ENCODE peak calls at places on chromosomes 16 and 17, in seven cellular contexts. S, R, Z, K, X, O and U are unnamed samples.

GRCh38 chr16:54361246-54361645 is 74.7 kb upstream of the IRX3 start:
- DNase-seq in R (no peak), O (no peak), Z (no peak), K (no peak), X (no peak), S (no peak), U (no peak)

GRCh38 chr17:1509255-1509943 is 7.0 kb downstream of the INPP5K start:
- DNase-seq in K (no peak), Z (no peak), S (no peak), X (no peak), R (no peak), O (no peak), U (no peak)

GRCh38 chr17:44005865-44006580 is 1.6 kb downstream of the NAGS start:
- DNase-seq in X (no peak), K (no peak), Z (no peak), R (peak; percentile 83), O (no peak), S (no peak), U (peak; percentile 76)

GRCh38 chr16:27325736-27326135 is 12.0 kb downstream of the IL4R start:
- DNase-seq in K (peak; percentile 57), S (peak; percentile 43), R (no peak), O (peak; percentile 21), X (no peak), Z (no peak), U (no peak)

GRCh38 chr16:10145636-10146035 is 36.6 kb downstream of the GRIN2A start:
- DNase-seq in S (no peak), X (no peak), R (no peak), Z (no peak), K (no peak), O (no peak), U (no peak)

GRCh38 chr16:81823111-81823510 is 44.0 kb downstream of the PLCG2 start:
- DNase-seq in O (no peak), K (no peak), X (no peak), S (no peak), Z (no peak), R (peak; percentile 82), U (no peak)

GRCh38 chr17:77783991-77784820 is 174.3 kb upstream of the TNRC6C start:
- DNase-seq in O (no peak), Z (no peak), X (no peak), S (no peak), R (no peak), K (no peak), U (no peak)

GRCh38 chr16:4936991-4937781 is at the start of gene PPL:
- DNase-seq in X (no peak), S (no peak), K (peak; percentile 89), Z (no peak), R (peak; percentile 93), O (no peak), U (peak; percentile 100)

GRCh38 chr16:1707193-1707790 is 1.3 kb downstream of the MAPK8IP3 start:
- DNase-seq in Z (peak; percentile 32), K (no peak), X (peak; percentile 44), O (no peak), R (no peak), S (no peak), U (no peak)

GRCh38 chr17:55348749-55349354 is 72.8 kb downstream of the MMD start:
- DNase-seq in O (no peak), S (no peak), Z (peak; percentile 38), K (peak; percentile 72), R (no peak), X (peak; percentile 51), U (peak; percentile 31)

GRCh38 chr17:61482467-61482866 is 30.2 kb downstream of the TBX4 start:
- DNase-seq in S (peak; percentile 67), X (no peak), K (no peak), R (no peak), Z (no peak), O (no peak), U (no peak)

GRCh38 chr17:78133179-78133951 is 2.8 kb downstream of the TMC8 start:
- DNase-seq in O (no peak), K (no peak), R (no peak), Z (no peak), S (peak; percentile 78), X (no peak), U (no peak)

GRCh38 chr16:11085025-11085485 is 140.7 kb downstream of the CLEC16A start:
- DNase-seq in R (no peak), S (no peak), O (no peak), K (peak; percentile 84), X (peak; percentile 62), Z (no peak), U (no peak)

GRCh38 chr17:12727076-12727750 is 61.5 kb downstream of the MYOCD start:
- DNase-seq in S (no peak), R (no peak), K (no peak), O (no peak), Z (peak; percentile 19), X (peak; percentile 34), U (no peak)

GRCh38 chr17:12726131-12726530 is 60.4 kb downstream of the MYOCD start:
- DNase-seq in Z (no peak), X (no peak), K (no peak), O (no peak), R (no peak), S (no peak), U (no peak)

GRCh38 chr17:12730421-12730820 is 58.9 kb upstream of the ARHGAP44 start:
- DNase-seq in R (no peak), S (no peak), Z (no peak), X (no peak), K (no peak), O (no peak), U (no peak)

GRCh38 chr17:12729086-12729485 is 60.2 kb upstream of the ARHGAP44 start:
- DNase-seq in O (no peak), X (no peak), S (no peak), Z (peak; percentile 18), R (no peak), K (no peak), U (no peak)

DNA sequence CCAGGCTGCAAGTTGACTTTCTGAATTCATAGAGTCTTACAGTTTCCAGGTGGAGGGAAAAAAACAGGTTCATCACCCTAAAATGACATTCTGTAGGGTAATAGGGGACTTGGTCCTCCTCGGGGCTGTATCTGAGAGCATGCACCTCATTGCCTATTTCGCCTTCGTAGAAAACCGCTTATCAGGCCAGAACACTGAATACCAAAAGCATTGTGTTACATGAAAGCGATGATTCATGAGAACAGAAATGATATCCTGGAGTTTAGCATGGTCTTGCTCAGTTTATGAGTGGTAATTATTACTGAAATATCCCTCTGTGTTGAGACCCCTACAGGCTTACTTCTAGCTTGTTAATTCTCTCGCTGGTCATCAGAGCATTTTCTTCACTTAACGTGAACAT is 61.4 kb upstream of the ARHGAP44 start:
- DNase-seq in R (no peak), Z (peak; percentile 60), K (no peak), X (no peak), S (no peak), O (no peak), U (no peak)
- TF ChIP-seq CTCF in R (no peak), Z (no peak), K (no peak), X (no peak), S (no peak), O (no peak), U (no peak)

GRCh38 chr17:42842286-42842685 is 2.1 kb upstream of the AOC2 start:
- DNase-seq in O (no peak), R (no peak), Z (no peak), K (no peak), S (no peak), X (no peak), U (no peak)

GRCh38 chr17:42844271-42844670 is at the start of gene AOC2:
- DNase-seq in O (no peak), Z (no peak), S (no peak), K (no peak), R (no peak), X (peak; percentile 44), U (no peak)

GRCh38 chr17:42844761-42845555 is 578 bp downstream of the AOC2 start:
- DNase-seq in X (no peak), S (no peak), K (no peak), Z (no peak), O (no peak), R (no peak), U (no peak)

GRCh38 chr17:42845556-42845917 is 1.2 kb downstream of the AOC2 start:
- DNase-seq in Z (no peak), K (no peak), X (no peak), O (no peak), S (no peak), R (no peak), U (no peak)

GRCh38 chr17:42843358-42843934 is 934 bp upstream of the AOC2 start:
- DNase-seq in R (no peak), X (peak; percentile 73), K (no peak), S (no peak), O (no peak), Z (peak; percentile 39), U (peak; percentile 61)
- TF ChIP-seq CTCF in R (peak; percentile 62), X (peak; percentile 100), K (peak; percentile 94), S (peak; percentile 92), O (no peak), Z (peak; percentile 99), U (peak; percentile 78)

DNA sequence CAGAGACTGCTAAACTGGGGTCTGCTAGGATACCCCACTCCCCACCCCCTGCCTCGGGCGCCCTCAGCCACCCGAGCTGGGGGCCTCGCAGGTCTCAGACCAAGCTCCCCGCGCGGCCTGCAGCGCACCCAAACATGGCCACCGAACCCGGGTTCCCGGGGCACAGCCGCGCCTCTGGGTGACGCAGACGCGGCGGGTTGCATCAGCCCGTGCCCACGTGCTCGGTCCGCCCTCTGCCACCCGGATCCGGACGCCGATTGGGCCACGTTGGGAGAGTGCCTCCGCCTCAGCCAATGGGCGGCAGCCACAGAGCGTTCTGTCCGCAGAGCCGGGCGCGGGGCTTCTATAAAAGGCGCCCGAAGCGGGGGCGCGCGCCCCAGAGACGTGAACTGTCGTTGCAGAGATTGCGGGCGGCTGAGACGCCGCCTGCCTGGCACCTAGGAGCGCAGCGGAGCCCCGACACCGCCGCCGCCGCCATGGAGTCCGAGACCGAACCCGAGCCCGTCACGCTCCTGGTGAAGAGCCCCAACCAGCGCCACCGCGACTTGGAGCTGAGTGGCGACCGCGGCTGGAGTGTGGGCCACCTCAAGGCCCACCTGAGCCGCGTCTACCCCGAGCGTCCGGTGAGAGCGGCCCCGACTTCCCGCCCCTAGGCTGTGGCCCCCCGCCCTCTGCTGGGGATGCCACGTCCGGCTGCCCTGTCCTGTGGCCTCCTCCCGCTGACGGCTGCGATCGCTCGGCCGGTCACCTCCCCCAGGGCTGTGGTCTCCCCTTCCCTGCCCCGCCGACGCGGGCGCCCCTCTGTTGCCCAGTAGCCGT is at the start of gene HERPUD1:
- DNase-seq in X (peak; percentile 98), S (peak; percentile 99), Z (peak; percentile 98), K (peak; percentile 99), O (peak; percentile 82), R (peak; percentile 100), U (peak; percentile 99)
- TF ChIP-seq CTCF in X (no peak), S (peak; percentile 58), Z (no peak), K (peak; percentile 19), O (no peak), R (no peak), U (peak; percentile 20)

GRCh38 chr16:2852731-2853507 is 5.1 kb downstream of the PRSS22 start:
- DNase-seq in K (no peak), X (no peak), O (no peak), R (no peak), Z (no peak), S (no peak), U (no peak)

GRCh38 chr16:2853531-2854073 is 4.4 kb downstream of the PRSS22 start:
- DNase-seq in K (no peak), Z (no peak), O (no peak), R (no peak), X (no peak), S (no peak), U (no peak)

GRCh38 chr16:2856061-2856670 is 1.8 kb downstream of the PRSS22 start:
- DNase-seq in X (no peak), S (no peak), K (no peak), Z (no peak), R (no peak), O (no peak), U (peak; percentile 78)

GRCh38 chr16:2855536-2855935 is 2.4 kb downstream of the PRSS22 start:
- DNase-seq in X (no peak), Z (no peak), S (no peak), R (no peak), O (no peak), K (no peak), U (no peak)

GRCh38 chr16:2854700-2855309 is 3.2 kb downstream of the PRSS22 start:
- DNase-seq in X (no peak), O (no peak), K (no peak), S (no peak), Z (no peak), R (no peak), U (no peak)
- TF ChIP-seq CTCF in X (peak; percentile 49), O (no peak), K (no peak), S (peak; percentile 70), Z (peak; percentile 76), R (no peak), U (peak; percentile 77)